ENCODE peak calls at places on chromosomes 16 and 17, in five cellular contexts. One of them, this sample, is unnamed.

GRCh38 chr16:69036399-69037091 is 68.9 kb upstream of the HAS3 start:
- DNase-seq in mesenchymal stem cell: no peak
- DNase-seq in HepG2: no peak
- DNase-seq in colonic mucosa: no peak
- DNase-seq in GM23248: no peak
- DNase-seq in this sample: no peak

GRCh38 chr16:68481636-68482035 is 33.3 kb upstream of the SMPD3 start:
- DNase-seq in mesenchymal stem cell: no peak
- DNase-seq in GM23248: no peak
- DNase-seq in colonic mucosa: no peak
- DNase-seq in HepG2: no peak
- DNase-seq in this sample: no peak

GRCh38 chr17:19288453-19288852 is 51.3 kb downstream of the EPN2 start:
- DNase-seq in HepG2: peak
- DNase-seq in colonic mucosa: no peak
- DNase-seq in GM23248: no peak
- DNase-seq in mesenchymal stem cell: no peak
- DNase-seq in this sample: peak

GRCh38 chr16:85835956-85836705 is 36.6 kb downstream of the COX4I1 start:
- DNase-seq in GM23248: no peak
- DNase-seq in colonic mucosa: no peak
- DNase-seq in HepG2: no peak
- DNase-seq in mesenchymal stem cell: no peak
- DNase-seq in this sample: no peak

GRCh38 chr17:77528516-77529327 is 388.0 kb downstream of the SEC14L1 start:
- DNase-seq in mesenchymal stem cell: no peak
- DNase-seq in GM23248: no peak
- DNase-seq in colonic mucosa: no peak
- DNase-seq in HepG2: no peak
- DNase-seq in this sample: peak

GRCh38 chr16:82655720-82656500 is 29.1 kb downstream of the CDH13 start:
- DNase-seq in HepG2: no peak
- DNase-seq in mesenchymal stem cell: no peak
- DNase-seq in colonic mucosa: no peak
- DNase-seq in GM23248: no peak
- DNase-seq in this sample: no peak

GRCh38 chr17:2337152-2337810 is at the start of gene SGSM2:
- DNase-seq in colonic mucosa: peak
- DNase-seq in mesenchymal stem cell: peak
- DNase-seq in HepG2: peak
- DNase-seq in GM23248: peak
- DNase-seq in this sample: peak

GRCh38 chr17:18101828-18102227 is 6.7 kb upstream of the MYO15A start:
- DNase-seq in GM23248: no peak
- DNase-seq in HepG2: no peak
- DNase-seq in colonic mucosa: no peak
- DNase-seq in mesenchymal stem cell: no peak
- DNase-seq in this sample: no peak

GRCh38 chr17:77957215-77957868 is 1.2 kb upstream of the TNRC6C start:
- DNase-seq in HepG2: no peak
- DNase-seq in GM23248: peak
- DNase-seq in mesenchymal stem cell: peak
- DNase-seq in colonic mucosa: no peak
- DNase-seq in this sample: no peak

GRCh38 chr16:74232831-74233465 is 63.7 kb upstream of the PSMD7 start:
- DNase-seq in GM23248: no peak
- DNase-seq in mesenchymal stem cell: no peak
- DNase-seq in HepG2: no peak
- DNase-seq in colonic mucosa: no peak
- DNase-seq in this sample: no peak

GRCh38 chr16:75942901-75943300 is 216.6 kb upstream of the CPHXL start:
- DNase-seq in mesenchymal stem cell: no peak
- DNase-seq in colonic mucosa: no peak
- DNase-seq in HepG2: no peak
- DNase-seq in GM23248: no peak
- DNase-seq in this sample: no peak

GRCh38 chr16:35187665-35188225 is 1728.3 kb downstream of the TP53TG3F start:
- DNase-seq in mesenchymal stem cell: no peak
- DNase-seq in HepG2: no peak
- DNase-seq in colonic mucosa: no peak
- DNase-seq in GM23248: no peak
- DNase-seq in this sample: no peak

GRCh38 chr16:4352843-4353242 is 1.7 kb upstream of the PAM16 start:
- DNase-seq in mesenchymal stem cell: no peak
- DNase-seq in colonic mucosa: no peak
- DNase-seq in HepG2: no peak
- DNase-seq in GM23248: no peak
- DNase-seq in this sample: no peak

GRCh38 chr17:17560975-17561374 is 30.5 kb downstream of the PEMT start:
- DNase-seq in GM23248: no peak
- DNase-seq in mesenchymal stem cell: no peak
- DNase-seq in HepG2: no peak
- DNase-seq in colonic mucosa: no peak
- DNase-seq in this sample: no peak

GRCh38 chr17:41455236-41455635 is 11.9 kb downstream of the KRT32 start:
- DNase-seq in mesenchymal stem cell: no peak
- DNase-seq in HepG2: no peak
- DNase-seq in GM23248: peak
- DNase-seq in colonic mucosa: no peak
- DNase-seq in this sample: no peak

GRCh38 chr17:37207103-37207502 is 168.7 kb upstream of the C17orf78 start:
- DNase-seq in colonic mucosa: no peak
- DNase-seq in GM23248: no peak
- DNase-seq in HepG2: no peak
- DNase-seq in mesenchymal stem cell: no peak
- DNase-seq in this sample: no peak

GRCh38 chr16:46895399-46896313 is 11.5 kb downstream of the GPT2 start:
- DNase-seq in HepG2: peak
- DNase-seq in colonic mucosa: no peak
- DNase-seq in mesenchymal stem cell: no peak
- DNase-seq in GM23248: no peak
- DNase-seq in this sample: peak

GRCh38 chr16:86774931-86775330 is 196.6 kb downstream of the FOXL1 start:
- DNase-seq in GM23248: no peak
- DNase-seq in mesenchymal stem cell: no peak
- DNase-seq in colonic mucosa: no peak
- DNase-seq in HepG2: no peak
- DNase-seq in this sample: peak

GRCh38 chr16:19375561-19376158 is 42.0 kb upstream of the TMC5 start:
- DNase-seq in HepG2: peak
- DNase-seq in colonic mucosa: peak
- DNase-seq in GM23248: peak
- DNase-seq in mesenchymal stem cell: peak
- DNase-seq in this sample: peak

GRCh38 chr16:67902831-67903230 is 9.8 kb downstream of the PSKH1 start:
- DNase-seq in GM23248: no peak
- DNase-seq in mesenchymal stem cell: peak
- DNase-seq in HepG2: no peak
- DNase-seq in colonic mucosa: no peak
- DNase-seq in this sample: no peak

GRCh38 chr16:67393111-67393789 is at the start of gene TPPP3:
- DNase-seq in colonic mucosa: peak
- DNase-seq in HepG2: peak
- DNase-seq in mesenchymal stem cell: peak
- DNase-seq in GM23248: peak
- DNase-seq in this sample: peak

GRCh38 chr16:84604477-84605013 is 13.3 kb downstream of the COTL1 start:
- DNase-seq in HepG2: no peak
- DNase-seq in mesenchymal stem cell: no peak
- DNase-seq in GM23248: no peak
- DNase-seq in colonic mucosa: no peak
- DNase-seq in this sample: no peak

GRCh38 chr16:84603115-84603816 is 14.6 kb downstream of the COTL1 start:
- DNase-seq in colonic mucosa: peak
- DNase-seq in GM23248: peak
- DNase-seq in mesenchymal stem cell: peak
- DNase-seq in HepG2: no peak
- DNase-seq in this sample: no peak

GRCh38 chr16:84607061-84607460 is 10.8 kb downstream of the COTL1 start:
- DNase-seq in GM23248: no peak
- DNase-seq in mesenchymal stem cell: no peak
- DNase-seq in HepG2: no peak
- DNase-seq in colonic mucosa: no peak
- DNase-seq in this sample: no peak

GRCh38 chr16:84606081-84606875 is 11.6 kb downstream of the COTL1 start:
- DNase-seq in mesenchymal stem cell: no peak
- DNase-seq in HepG2: no peak
- DNase-seq in colonic mucosa: no peak
- DNase-seq in GM23248: no peak
- DNase-seq in this sample: no peak

GRCh38 chr16:84605339-84605848 is 12.5 kb downstream of the COTL1 start:
- DNase-seq in HepG2: no peak
- DNase-seq in GM23248: no peak
- DNase-seq in colonic mucosa: no peak
- DNase-seq in mesenchymal stem cell: no peak
- DNase-seq in this sample: no peak
- H3K9ac ChIP-seq in HepG2: no peak
- H3K9ac ChIP-seq in GM23248: no peak
- H3K9ac ChIP-seq in colonic mucosa: no peak
- H3K9ac ChIP-seq in mesenchymal stem cell: no peak
- H3K9ac ChIP-seq in this sample: no peak

GRCh38 chr17:20954794-20955193 is 88.0 kb downstream of the USP22 start:
- DNase-seq in GM23248: no peak
- DNase-seq in colonic mucosa: no peak
- DNase-seq in mesenchymal stem cell: no peak
- DNase-seq in HepG2: no peak
- DNase-seq in this sample: no peak
- H3K9ac ChIP-seq in GM23248: no peak
- H3K9ac ChIP-seq in colonic mucosa: no peak
- H3K9ac ChIP-seq in mesenchymal stem cell: peak
- H3K9ac ChIP-seq in HepG2: no peak
- H3K9ac ChIP-seq in this sample: no peak

DNA sequence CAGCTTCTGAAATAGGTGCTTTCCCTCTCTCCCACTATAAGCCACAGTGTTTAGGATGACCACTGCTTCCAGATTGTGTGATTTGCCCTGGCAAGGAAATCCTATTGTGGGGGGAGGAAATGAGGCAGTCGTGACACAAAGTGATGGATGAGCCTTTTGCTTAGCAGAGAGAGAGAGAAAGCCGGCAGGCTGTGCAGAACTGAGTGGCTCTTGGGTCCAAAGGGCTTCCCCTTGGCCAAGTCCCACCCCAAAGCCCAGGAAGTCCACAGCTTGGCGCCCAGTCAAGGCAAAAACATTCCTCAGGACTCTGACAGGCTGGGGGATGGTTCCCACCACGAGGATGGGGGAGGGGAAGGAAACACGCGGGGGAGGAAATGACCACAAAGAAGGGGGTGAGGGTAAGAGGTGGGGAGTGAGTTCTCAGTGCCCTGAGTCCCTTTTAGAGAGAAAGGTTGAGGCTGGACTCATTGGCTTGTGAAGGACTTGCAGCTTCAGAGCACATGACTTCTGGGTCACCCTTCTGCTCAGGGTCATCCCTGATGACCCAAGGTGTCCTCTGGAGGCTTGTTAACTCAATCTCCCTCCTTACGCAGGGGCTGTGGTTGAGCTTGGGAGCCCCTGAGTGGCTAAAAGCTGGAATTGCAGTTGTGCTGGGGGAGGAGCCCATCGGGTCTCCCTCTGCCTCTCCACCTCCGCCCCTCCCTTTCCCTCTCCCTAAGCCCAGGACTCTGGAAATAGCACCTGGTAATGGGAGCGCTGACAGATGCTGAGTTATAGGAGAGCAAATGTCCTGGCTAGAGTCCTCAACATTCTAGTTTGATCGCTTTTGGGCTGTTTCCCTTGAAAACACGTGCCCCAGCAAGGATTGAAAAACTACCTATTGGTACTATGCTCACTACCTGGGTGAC is 10.3 kb upstream of the MSL1 start:
- DNase-seq in GM23248: peak
- DNase-seq in HepG2: peak
- DNase-seq in colonic mucosa: peak
- DNase-seq in mesenchymal stem cell: peak
- DNase-seq in this sample: peak
- H3K9ac ChIP-seq in GM23248: peak
- H3K9ac ChIP-seq in HepG2: peak
- H3K9ac ChIP-seq in colonic mucosa: peak
- H3K9ac ChIP-seq in mesenchymal stem cell: peak
- H3K9ac ChIP-seq in this sample: no peak

GRCh38 chr17:63402808-63403207 is 43.3 kb downstream of the CYB561 start:
- DNase-seq in GM23248: peak
- DNase-seq in mesenchymal stem cell: peak
- DNase-seq in HepG2: no peak
- DNase-seq in colonic mucosa: no peak
- DNase-seq in this sample: no peak

GRCh38 chr17:63399856-63400255 is 46.2 kb downstream of the CYB561 start:
- DNase-seq in HepG2: no peak
- DNase-seq in GM23248: peak
- DNase-seq in colonic mucosa: peak
- DNase-seq in mesenchymal stem cell: peak
- DNase-seq in this sample: no peak

GRCh38 chr17:63399316-63399715 is 46.8 kb downstream of the CYB561 start:
- DNase-seq in colonic mucosa: no peak
- DNase-seq in mesenchymal stem cell: peak
- DNase-seq in HepG2: no peak
- DNase-seq in GM23248: peak
- DNase-seq in this sample: no peak

GRCh38 chr17:63395075-63395815 is 50.9 kb downstream of the CYB561 start:
- DNase-seq in mesenchymal stem cell: no peak
- DNase-seq in GM23248: peak
- DNase-seq in colonic mucosa: no peak
- DNase-seq in HepG2: no peak
- DNase-seq in this sample: no peak

GRCh38 chr17:63398680-63399079 is 47.4 kb downstream of the CYB561 start:
- DNase-seq in GM23248: peak
- DNase-seq in mesenchymal stem cell: no peak
- DNase-seq in HepG2: no peak
- DNase-seq in colonic mucosa: no peak
- DNase-seq in this sample: no peak
- H3K9ac ChIP-seq in GM23248: peak
- H3K9ac ChIP-seq in mesenchymal stem cell: peak
- H3K9ac ChIP-seq in HepG2: no peak
- H3K9ac ChIP-seq in colonic mucosa: no peak
- H3K9ac ChIP-seq in this sample: no peak

GRCh38 chr17:81285894-81286293 is 9.2 kb downstream of the SLC38A10 start:
- DNase-seq in mesenchymal stem cell: no peak
- DNase-seq in colonic mucosa: no peak
- DNase-seq in GM23248: no peak
- DNase-seq in HepG2: no peak
- DNase-seq in this sample: no peak

GRCh38 chr17:81287155-81287554 is 8.0 kb downstream of the SLC38A10 start:
- DNase-seq in HepG2: no peak
- DNase-seq in colonic mucosa: no peak
- DNase-seq in GM23248: no peak
- DNase-seq in mesenchymal stem cell: no peak
- DNase-seq in this sample: no peak

GRCh38 chr17:81287741-81288430 is 7.2 kb downstream of the SLC38A10 start:
- DNase-seq in HepG2: no peak
- DNase-seq in mesenchymal stem cell: no peak
- DNase-seq in colonic mucosa: no peak
- DNase-seq in GM23248: no peak
- DNase-seq in this sample: no peak

GRCh38 chr17:81285179-81285878 is 9.8 kb downstream of the SLC38A10 start:
- DNase-seq in mesenchymal stem cell: no peak
- DNase-seq in HepG2: no peak
- DNase-seq in GM23248: no peak
- DNase-seq in colonic mucosa: peak
- DNase-seq in this sample: no peak

GRCh38 chr17:81286491-81287145 is 8.5 kb downstream of the SLC38A10 start:
- DNase-seq in mesenchymal stem cell: no peak
- DNase-seq in HepG2: no peak
- DNase-seq in colonic mucosa: no peak
- DNase-seq in GM23248: no peak
- DNase-seq in this sample: no peak
- H3K9ac ChIP-seq in mesenchymal stem cell: no peak
- H3K9ac ChIP-seq in HepG2: no peak
- H3K9ac ChIP-seq in colonic mucosa: no peak
- H3K9ac ChIP-seq in GM23248: no peak
- H3K9ac ChIP-seq in this sample: no peak